ENCODE peak calls at places on chromosomes 16 and 17, in eight cellular contexts. One of them, this sample, is unnamed.
A peak's percentile ranks its signal among the peaks of the same experiment; 100 is the strongest.

GRCh38 chr16:84190731-84191388 is at the start of gene ADAD2:
- DNase-seq in lung: no peak
- DNase-seq in stimulated activated naive B cell treated with anti-CD40 and anti-IgM and Interleukin-4, amounts not matched to agents 10 μg/mL and 1 μg/mL and 100 μg/mL, for 72 hours: no peak
- DNase-seq in NCI-H1105: no peak
- DNase-seq in breast epithelium: no peak
- DNase-seq in ovary: no peak
- DNase-seq in naive B cell: no peak
- DNase-seq in NCI-H1417: no peak
- DNase-seq in this sample: no peak

GRCh38 chr16:67238806-67239470 is 8.3 kb downstream of the FHOD1 start:
- DNase-seq in breast epithelium: no peak
- DNase-seq in lung: no peak
- DNase-seq in NCI-H1417: no peak
- DNase-seq in NCI-H1105: no peak
- DNase-seq in naive B cell: no peak
- DNase-seq in stimulated activated naive B cell treated with anti-CD40 and anti-IgM and Interleukin-4, amounts not matched to agents 10 μg/mL and 1 μg/mL and 100 μg/mL, for 72 hours: no peak
- DNase-seq in ovary: no peak
- DNase-seq in this sample: no peak

GRCh38 chr17:35866356-35866950 is 2.2 kb downstream of the HEATR9 start:
- DNase-seq in breast epithelium: no peak
- DNase-seq in naive B cell: no peak
- DNase-seq in ovary: no peak
- DNase-seq in NCI-H1417: no peak
- DNase-seq in stimulated activated naive B cell treated with anti-CD40 and anti-IgM and Interleukin-4, amounts not matched to agents 10 μg/mL and 1 μg/mL and 100 μg/mL, for 72 hours: no peak
- DNase-seq in lung: no peak
- DNase-seq in NCI-H1105: no peak
- DNase-seq in this sample: no peak

GRCh38 chr16:81567987-81568748 is 123.6 kb downstream of the CMIP start:
- DNase-seq in breast epithelium: peak; percentile 75
- DNase-seq in NCI-H1417: no peak
- DNase-seq in stimulated activated naive B cell treated with anti-CD40 and anti-IgM and Interleukin-4, amounts not matched to agents 10 μg/mL and 1 μg/mL and 100 μg/mL, for 72 hours: no peak
- DNase-seq in lung: no peak
- DNase-seq in ovary: peak; percentile 33
- DNase-seq in NCI-H1105: no peak
- DNase-seq in naive B cell: no peak
- DNase-seq in this sample: no peak

GRCh38 chr16:5841934-5842333 is 744.3 kb upstream of the EEF2KMT start:
- DNase-seq in NCI-H1417: no peak
- DNase-seq in lung: no peak
- DNase-seq in naive B cell: no peak
- DNase-seq in breast epithelium: no peak
- DNase-seq in ovary: no peak
- DNase-seq in stimulated activated naive B cell treated with anti-CD40 and anti-IgM and Interleukin-4, amounts not matched to agents 10 μg/mL and 1 μg/mL and 100 μg/mL, for 72 hours: no peak
- DNase-seq in NCI-H1105: no peak
- DNase-seq in this sample: no peak

GRCh38 chr17:30380643-30381419 is 2.1 kb downstream of the CPD start:
- DNase-seq in breast epithelium: no peak
- DNase-seq in naive B cell: no peak
- DNase-seq in lung: no peak
- DNase-seq in ovary: no peak
- DNase-seq in NCI-H1105: no peak
- DNase-seq in stimulated activated naive B cell treated with anti-CD40 and anti-IgM and Interleukin-4, amounts not matched to agents 10 μg/mL and 1 μg/mL and 100 μg/mL, for 72 hours: no peak
- DNase-seq in NCI-H1417: no peak
- DNase-seq in this sample: no peak

GRCh38 chr17:8053600-8053999 is 14.7 kb downstream of the ALOX15B start:
- DNase-seq in ovary: no peak
- DNase-seq in breast epithelium: no peak
- DNase-seq in NCI-H1417: no peak
- DNase-seq in stimulated activated naive B cell treated with anti-CD40 and anti-IgM and Interleukin-4, amounts not matched to agents 10 μg/mL and 1 μg/mL and 100 μg/mL, for 72 hours: no peak
- DNase-seq in NCI-H1105: no peak
- DNase-seq in naive B cell: no peak
- DNase-seq in lung: no peak
- DNase-seq in this sample: no peak

GRCh38 chr17:82424001-82424862 is 5.8 kb upstream of the OGFOD3 start:
- DNase-seq in breast epithelium: no peak
- DNase-seq in NCI-H1417: peak; percentile 7
- DNase-seq in NCI-H1105: no peak
- DNase-seq in stimulated activated naive B cell treated with anti-CD40 and anti-IgM and Interleukin-4, amounts not matched to agents 10 μg/mL and 1 μg/mL and 100 μg/mL, for 72 hours: no peak
- DNase-seq in ovary: no peak
- DNase-seq in naive B cell: peak; percentile 19
- DNase-seq in lung: no peak
- DNase-seq in this sample: no peak

GRCh38 chr16:8849411-8850011 is 19.3 kb downstream of the CARHSP1 start:
- DNase-seq in breast epithelium: no peak
- DNase-seq in naive B cell: no peak
- DNase-seq in NCI-H1417: no peak
- DNase-seq in lung: no peak
- DNase-seq in ovary: no peak
- DNase-seq in NCI-H1105: no peak
- DNase-seq in stimulated activated naive B cell treated with anti-CD40 and anti-IgM and Interleukin-4, amounts not matched to agents 10 μg/mL and 1 μg/mL and 100 μg/mL, for 72 hours: no peak
- DNase-seq in this sample: no peak

GRCh38 chr17:73914536-73915274 is 270.5 kb upstream of the SDK2 start:
- DNase-seq in naive B cell: no peak
- DNase-seq in NCI-H1105: no peak
- DNase-seq in stimulated activated naive B cell treated with anti-CD40 and anti-IgM and Interleukin-4, amounts not matched to agents 10 μg/mL and 1 μg/mL and 100 μg/mL, for 72 hours: no peak
- DNase-seq in lung: no peak
- DNase-seq in breast epithelium: no peak
- DNase-seq in ovary: no peak
- DNase-seq in NCI-H1417: peak; percentile 11
- DNase-seq in this sample: no peak

GRCh38 chr16:82694239-82694874 is 67.6 kb downstream of the CDH13 start:
- DNase-seq in NCI-H1417: no peak
- DNase-seq in breast epithelium: no peak
- DNase-seq in NCI-H1105: no peak
- DNase-seq in lung: no peak
- DNase-seq in stimulated activated naive B cell treated with anti-CD40 and anti-IgM and Interleukin-4, amounts not matched to agents 10 μg/mL and 1 μg/mL and 100 μg/mL, for 72 hours: no peak
- DNase-seq in ovary: no peak
- DNase-seq in naive B cell: no peak
- DNase-seq in this sample: no peak

GRCh38 chr16:17409894-17410293 is 60.9 kb downstream of the XYLT1 start:
- DNase-seq in lung: no peak
- DNase-seq in breast epithelium: no peak
- DNase-seq in ovary: no peak
- DNase-seq in NCI-H1417: no peak
- DNase-seq in NCI-H1105: no peak
- DNase-seq in stimulated activated naive B cell treated with anti-CD40 and anti-IgM and Interleukin-4, amounts not matched to agents 10 μg/mL and 1 μg/mL and 100 μg/mL, for 72 hours: no peak
- DNase-seq in naive B cell: no peak
- DNase-seq in this sample: no peak

GRCh38 chr16:81593481-81593880 is 148.9 kb downstream of the CMIP start:
- DNase-seq in lung: no peak
- DNase-seq in breast epithelium: no peak
- DNase-seq in NCI-H1417: peak; percentile 82
- DNase-seq in ovary: no peak
- DNase-seq in stimulated activated naive B cell treated with anti-CD40 and anti-IgM and Interleukin-4, amounts not matched to agents 10 μg/mL and 1 μg/mL and 100 μg/mL, for 72 hours: no peak
- DNase-seq in NCI-H1105: peak; percentile 90
- DNase-seq in naive B cell: no peak
- DNase-seq in this sample: no peak

GRCh38 chr16:65200374-65200773 is 78.5 kb upstream of the CDH11 start:
- DNase-seq in NCI-H1105: no peak
- DNase-seq in stimulated activated naive B cell treated with anti-CD40 and anti-IgM and Interleukin-4, amounts not matched to agents 10 μg/mL and 1 μg/mL and 100 μg/mL, for 72 hours: no peak
- DNase-seq in NCI-H1417: no peak
- DNase-seq in ovary: no peak
- DNase-seq in naive B cell: no peak
- DNase-seq in lung: no peak
- DNase-seq in breast epithelium: no peak
- DNase-seq in this sample: no peak

GRCh38 chr17:5219536-5219935 is 15.1 kb downstream of the SCIMP start:
- DNase-seq in NCI-H1105: no peak
- DNase-seq in ovary: no peak
- DNase-seq in stimulated activated naive B cell treated with anti-CD40 and anti-IgM and Interleukin-4, amounts not matched to agents 10 μg/mL and 1 μg/mL and 100 μg/mL, for 72 hours: no peak
- DNase-seq in lung: no peak
- DNase-seq in breast epithelium: no peak
- DNase-seq in naive B cell: no peak
- DNase-seq in NCI-H1417: no peak
- DNase-seq in this sample: no peak

GRCh38 chr17:82400206-82400605 is 17.9 kb upstream of the HEXD start:
- DNase-seq in NCI-H1417: peak; percentile 19
- DNase-seq in breast epithelium: no peak
- DNase-seq in NCI-H1105: no peak
- DNase-seq in ovary: no peak
- DNase-seq in naive B cell: no peak
- DNase-seq in lung: no peak
- DNase-seq in stimulated activated naive B cell treated with anti-CD40 and anti-IgM and Interleukin-4, amounts not matched to agents 10 μg/mL and 1 μg/mL and 100 μg/mL, for 72 hours: no peak
- DNase-seq in this sample: no peak

GRCh38 chr17:16934836-16935235 is 37.1 kb downstream of the TNFRSF13B start:
- DNase-seq in stimulated activated naive B cell treated with anti-CD40 and anti-IgM and Interleukin-4, amounts not matched to agents 10 μg/mL and 1 μg/mL and 100 μg/mL, for 72 hours: no peak
- DNase-seq in NCI-H1417: no peak
- DNase-seq in NCI-H1105: no peak
- DNase-seq in lung: no peak
- DNase-seq in naive B cell: no peak
- DNase-seq in breast epithelium: peak; percentile 46
- DNase-seq in ovary: no peak
- DNase-seq in this sample: no peak

GRCh38 chr17:13589658-13590057 is 12.1 kb downstream of the HS3ST3A1 start:
- DNase-seq in breast epithelium: no peak
- DNase-seq in naive B cell: no peak
- DNase-seq in stimulated activated naive B cell treated with anti-CD40 and anti-IgM and Interleukin-4, amounts not matched to agents 10 μg/mL and 1 μg/mL and 100 μg/mL, for 72 hours: no peak
- DNase-seq in NCI-H1417: no peak
- DNase-seq in lung: no peak
- DNase-seq in NCI-H1105: no peak
- DNase-seq in ovary: no peak
- DNase-seq in this sample: no peak